ENCODE peak calls at places on chromosomes 6 and 20, in four cellular contexts. Q is GM12878, I is tibial nerve, K is sigmoid colon. P is an unnamed sample.

GRCh38 chr6:158768396-158768795 is 50.8 kb downstream of the EZR start:
- DNase-seq in Q (no peak), I (no peak), K (peak; percentile 59), P (no peak)

GRCh38 chr6:82954937-82955577 is 110.6 kb downstream of the UBE3D start:
- DNase-seq in Q (no peak), I (no peak), K (no peak), P (no peak)

GRCh38 chr6:154921482-154921881 is 73.6 kb upstream of the TIAM2 start:
- DNase-seq in Q (no peak), I (no peak), K (peak; percentile 44), P (no peak)

GRCh38 chr20:59817406-59817805 is 116.0 kb downstream of the SYCP2 start:
- DNase-seq in Q (no peak), I (peak; percentile 2), K (no peak), P (peak; percentile 53)

GRCh38 chr6:2971420-2972218 is at the start of gene SERPINB6:
- DNase-seq in Q (no peak), I (peak; percentile 83), K (peak; percentile 95), P (peak; percentile 95)

GRCh38 chr6:162019311-162019710 is 708.3 kb downstream of the PRKN start:
- DNase-seq in Q (no peak), I (no peak), K (no peak), P (no peak)

GRCh38 chr6:27407153-27407814 is 18.7 kb downstream of the ZNF391 start:
- DNase-seq in Q (no peak), I (no peak), K (no peak), P (no peak)

GRCh38 chr6:21200056-21200870 is 393.3 kb upstream of the SOX4 start:
- DNase-seq in Q (no peak), I (no peak), K (no peak), P (no peak)

GRCh38 chr20:10328897-10329255 is 105.1 kb downstream of the MKKS start:
- DNase-seq in Q (no peak), I (no peak), K (no peak), P (no peak)

GRCh38 chr6:33029297-33030184 is 20.1 kb upstream of the HLA-DOA start:
- DNase-seq in Q (peak; percentile 94), I (peak; percentile 47), K (no peak), P (no peak)

GRCh38 chr6:52503853-52504777 is 72.7 kb downstream of the TRAM2 start:
- DNase-seq in Q (no peak), I (peak; percentile 77), K (peak; percentile 83), P (no peak)
- TF ChIP-seq EP300 in Q (no peak), I (peak; percentile 67), K (no peak), P (no peak)

GRCh38 chr6:53813801-53814200 is 19.0 kb downstream of the LRRC1 start:
- DNase-seq in Q (no peak), I (no peak), K (no peak), P (no peak)

GRCh38 chr6:53811746-53812145 is 16.9 kb downstream of the LRRC1 start:
- DNase-seq in Q (no peak), I (no peak), K (no peak), P (no peak)

GRCh38 chr6:53815381-53816119 is 20.7 kb downstream of the LRRC1 start:
- DNase-seq in Q (no peak), I (no peak), K (no peak), P (no peak)

GRCh38 chr6:53813096-53813495 is 18.3 kb downstream of the LRRC1 start:
- DNase-seq in Q (no peak), I (no peak), K (no peak), P (no peak)

DNA sequence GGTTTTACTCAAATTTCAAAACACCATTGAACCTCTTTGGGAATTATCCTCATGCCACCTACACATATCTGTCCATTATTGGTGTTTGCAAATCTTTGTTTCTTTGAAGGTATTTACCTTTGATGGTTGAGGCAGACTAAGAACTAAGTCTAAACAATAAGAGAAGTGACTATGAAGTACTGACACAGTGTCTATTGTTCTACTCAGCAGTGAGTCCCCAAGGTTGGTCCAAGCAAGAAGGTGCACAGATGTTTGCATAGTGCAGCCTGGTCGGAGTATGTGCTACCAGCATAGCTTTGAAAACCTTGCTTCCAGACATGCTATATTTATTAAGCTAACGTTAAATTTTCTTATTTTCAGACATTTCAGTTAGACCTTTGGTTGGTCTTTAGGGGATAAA is 19.5 kb downstream of the LRRC1 start:
- DNase-seq in Q (no peak), I (no peak), K (no peak), P (no peak)
- H3K4me1 ChIP-seq in Q (no peaks in the 10 kb centered on the region), I (no peaks in the 10 kb centered on the region), K (peaks cover 64% of the 10 kb centered on the region), P (peaks cover 38% of the 10 kb centered on the region)

GRCh38 chr6:119127627-119128026 is 49.2 kb upstream of the FAM184A start:
- DNase-seq in Q (no peak), I (no peak), K (no peak), P (no peak)

GRCh38 chr6:119129148-119129967 is 50.9 kb upstream of the FAM184A start:
- DNase-seq in Q (no peak), I (peak; percentile 84), K (no peak), P (peak; percentile 5)

GRCh38 chr6:119128252-119128912 is 49.9 kb upstream of the FAM184A start:
- DNase-seq in Q (no peak), I (no peak), K (no peak), P (no peak)

GRCh38 chr6:119132211-119133004 is 53.9 kb upstream of the FAM184A start:
- DNase-seq in Q (no peak), I (no peak), K (no peak), P (no peak)

GRCh38 chr6:119129968-119130484 is 51.6 kb upstream of the FAM184A start:
- DNase-seq in Q (no peak), I (no peak), K (no peak), P (no peak)
- TF ChIP-seq EP300 in Q (no peak), I (no peak), K (no peak), P (no peak)

DNA sequence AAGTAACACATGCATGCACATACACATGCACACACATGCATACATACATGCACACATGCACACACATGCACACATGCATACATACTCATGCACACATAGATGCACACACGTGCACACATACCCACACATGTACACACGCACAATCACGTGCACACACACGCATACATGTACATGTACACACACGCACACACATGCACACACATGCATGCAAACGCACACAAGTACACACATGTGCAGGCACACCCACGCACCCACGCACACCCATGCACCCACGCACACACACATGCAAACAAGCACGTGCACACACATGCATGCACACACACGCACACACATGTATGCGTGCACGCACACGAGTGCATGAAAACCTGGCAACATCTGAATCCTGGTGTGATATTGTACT is 232.7 kb upstream of the CDH4 start:
- DNase-seq in Q (no peak), I (no peak), K (no peak), P (no peak)
- H3K4me1 ChIP-seq in Q (no peaks in the 10 kb centered on the region), I (no peaks in the 10 kb centered on the region), K (no peaks in the 10 kb centered on the region), P (peaks cover 25% of the 10 kb centered on the region)

GRCh38 chr6:137218917-137219663 is at the start of gene IFNGR1:
- DNase-seq in Q (peak; percentile 81), I (peak; percentile 95), K (peak; percentile 98), P (peak; percentile 99)
- TF ChIP-seq EP300 in Q (no peak), I (peak; percentile 99), K (no peak), P (no peak)

DNA sequence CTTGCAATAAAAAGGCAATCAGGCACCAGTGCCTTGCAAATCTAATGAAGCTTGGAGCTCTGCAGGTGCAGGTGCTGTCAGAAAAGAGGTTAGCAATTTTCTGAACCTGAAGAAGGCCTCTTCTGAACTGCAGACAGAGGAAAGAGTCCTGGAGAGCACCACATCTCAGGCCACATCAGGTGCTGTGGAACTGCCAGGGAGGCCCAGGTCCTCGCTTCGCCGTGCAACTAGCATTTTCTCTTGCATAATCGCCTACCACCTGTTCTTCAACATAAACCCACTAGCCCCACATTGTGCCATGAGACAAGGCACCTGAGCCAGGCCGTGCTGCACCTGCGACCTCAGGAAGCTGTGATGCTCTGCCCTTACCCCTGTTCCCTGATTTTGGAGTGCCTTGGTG is 187.6 kb downstream of the DTNBP1 start:
- DNase-seq in Q (no peak), I (no peak), K (no peak), P (no peak)
- H3K4me1 ChIP-seq in Q (no peaks in the 10 kb centered on the region), I (no peaks in the 10 kb centered on the region), K (peaks cover 44% of the 10 kb centered on the region), P (peaks cover 57% of the 10 kb centered on the region)

DNA sequence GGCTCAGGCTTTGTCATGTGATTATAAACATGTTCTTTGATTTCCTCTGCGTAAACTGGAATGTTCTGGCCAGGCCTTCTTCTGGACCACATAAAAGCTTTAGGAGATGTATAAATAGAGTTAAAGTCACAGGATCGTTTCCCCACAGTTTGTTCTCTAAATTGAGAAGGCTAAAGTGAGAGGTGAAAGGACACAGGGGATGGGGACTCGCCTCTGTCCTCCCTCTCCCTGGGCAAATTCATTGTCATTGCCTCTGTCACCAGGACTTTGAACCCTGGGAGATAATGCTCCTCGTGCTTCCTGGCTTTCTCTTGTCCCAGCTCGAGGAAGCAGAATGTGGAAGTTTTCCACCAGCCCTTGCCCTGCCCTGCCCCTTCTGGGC is 20.3 kb upstream of the ZFAND3 start:
- DNase-seq in Q (no peak), I (no peak), K (no peak), P (no peak)
- TF ChIP-seq EP300 in Q (no peak), I (no peak), K (no peak), P (no peak)

DNA sequence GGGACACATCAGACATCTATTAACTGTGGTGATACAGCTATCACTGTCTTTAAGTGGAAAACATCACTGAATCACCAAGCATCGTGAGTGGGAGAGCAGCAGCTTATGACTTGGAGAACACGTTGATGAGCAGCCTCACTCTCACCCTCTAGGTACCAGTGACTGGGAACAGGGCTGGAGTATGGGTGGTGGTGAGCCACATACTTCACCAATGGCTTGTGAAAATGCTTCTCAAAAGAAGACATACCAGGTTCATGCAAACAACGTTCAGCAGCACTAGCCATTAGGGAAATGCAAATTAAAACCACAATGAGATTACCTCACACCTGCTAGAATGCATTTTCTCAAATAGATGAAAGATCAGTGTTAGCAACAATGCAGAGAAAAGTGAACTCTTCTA is 25.3 kb downstream of the SNX5 start:
- DNase-seq in Q (no peak), I (no peak), K (no peak), P (no peak)
- H3K4me1 ChIP-seq in Q (peaks cover 34% of the 10 kb centered on the region), I (no peaks in the 10 kb centered on the region), K (peaks cover 12% of the 10 kb centered on the region), P (peaks cover 10% of the 10 kb centered on the region)

DNA sequence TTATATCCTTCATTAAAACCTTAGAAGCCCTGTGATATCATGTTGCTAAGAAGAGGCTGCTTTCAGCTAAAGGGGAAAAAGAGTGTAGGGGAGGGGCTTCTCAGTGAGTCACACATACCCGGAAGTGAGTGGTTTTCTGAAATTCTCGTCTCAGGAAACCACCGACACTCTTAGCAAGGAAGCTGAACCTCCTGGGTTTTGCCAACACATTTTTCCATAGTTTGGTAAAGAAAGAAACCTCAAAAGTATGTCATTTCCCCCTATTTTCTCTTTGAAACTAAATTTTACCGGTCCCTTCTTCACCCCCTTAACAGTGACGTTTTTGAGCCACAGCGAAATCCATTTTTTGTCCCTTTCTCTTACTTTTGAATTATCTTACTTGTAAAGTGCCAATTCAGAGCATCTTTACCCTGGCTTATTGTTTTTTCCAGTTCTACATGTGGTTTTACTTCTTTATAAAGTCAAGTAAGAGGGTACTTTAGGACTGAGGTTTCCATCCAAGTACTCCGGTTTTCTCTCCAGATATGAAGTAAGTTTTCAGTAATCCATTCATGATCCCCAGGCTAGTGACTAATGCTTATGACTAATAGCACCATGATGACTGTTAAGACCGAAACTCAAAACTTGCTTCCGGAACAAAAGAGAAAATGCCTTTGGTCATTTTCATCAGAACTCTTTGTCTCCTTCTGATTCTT is 219.3 kb downstream of the ARHGAP18 start:
- DNase-seq in Q (peak; percentile 68), I (peak; percentile 57), K (no peak), P (no peak)
- TF ChIP-seq EP300 in Q (peak; percentile 72), I (peak; percentile 71), K (no peak), P (no peak)

P was measured in esophagus muscularis mucosa.